ENCODE peak calls at places on chromosomes 11 and 22, in eight cellular contexts. S is AG09309, R is SK-N-SH, X is Kasumi-1, Z is NCI-H1105, W is HCT116, Y is PC-9, M is T-helper 9 cell. Q is an unnamed sample.

GRCh38 chr11:88631497-88631896 is 294.0 kb upstream of the CTSC start:
- DNase-seq in S (no peak), R (no peak), X (no peak), Z (no peak), W (peak), Y (no peak), M (no peak), Q (no peak)

GRCh38 chr11:134607963-134608750 is 196.1 kb upstream of the B3GAT1 start:
- DNase-seq in S (no peak), R (no peak), X (no peak), Z (no peak), W (no peak), Y (peak), M (no peak), Q (no peak)

GRCh38 chr11:61747389-61748285 is 4.8 kb upstream of the MYRF start:
- DNase-seq in S (no peak), R (peak), X (peak), Z (no peak), W (peak), Y (peak), M (peak), Q (peak)

GRCh38 chr11:35584321-35584720 is 33.9 kb upstream of the FJX1 start:
- DNase-seq in S (peak), R (no peak), X (no peak), Z (no peak), W (no peak), Y (peak), M (no peak), Q (no peak)

GRCh38 chr11:40867991-40868685 is 591.3 kb downstream of the LRRC4C start:
- DNase-seq in S (no peak), R (no peak), X (no peak), Z (no peak), W (no peak), Y (no peak), M (no peak), Q (no peak)

GRCh38 chr11:6132431-6132830 is 24.9 kb downstream of the OR56B4 start:
- DNase-seq in S (no peak), R (no peak), X (no peak), Z (no peak), W (no peak), Y (no peak), M (no peak), Q (no peak)

GRCh38 chr11:47399860-47400812 is 8.3 kb upstream of the SLC39A13 start:
- DNase-seq in S (no peak), R (peak), X (no peak), Z (no peak), W (no peak), Y (no peak), M (peak), Q (peak)

GRCh38 chr22:19527861-19528417 is 3.7 kb upstream of the CLDN5 start:
- DNase-seq in S (peak), R (no peak), X (no peak), Z (no peak), W (no peak), Y (no peak), M (no peak), Q (no peak)

GRCh38 chr11:55497068-55497467 is 57.2 kb upstream of the OR4C15 start:
- DNase-seq in S (no peak), R (no peak), X (no peak), Z (no peak), W (no peak), Y (peak), M (no peak), Q (no peak)

GRCh38 chr11:1756791-1757771 is 6.6 kb downstream of the CTSD start:
- DNase-seq in S (no peak), R (no peak), X (no peak), Z (no peak), W (no peak), Y (no peak), M (no peak), Q (no peak)

GRCh38 chr22:24181088-24181995 is at the start of gene SUSD2:
- DNase-seq in S (no peak), R (no peak), X (no peak), Z (no peak), W (no peak), Y (no peak), M (no peak), Q (peak)

GRCh38 chr22:17446704-17447103 is 77.4 kb downstream of the CECR2 start:
- DNase-seq in S (no peak), R (no peak), X (no peak), Z (no peak), W (no peak), Y (no peak), M (no peak), Q (no peak)

GRCh38 chr22:50201191-50202129 is 649 bp downstream of the SELENOO start:
- DNase-seq in S (no peak), R (no peak), X (no peak), Z (no peak), W (no peak), Y (no peak), M (no peak), Q (no peak)

GRCh38 chr22:23086787-23087186 is 16.5 kb downstream of the GNAZ start:
- DNase-seq in S (no peak), R (no peak), X (no peak), Z (no peak), W (no peak), Y (no peak), M (no peak), Q (no peak)

GRCh38 chr11:108672113-108672512 is 7.2 kb downstream of the DDX10 start:
- DNase-seq in S (no peak), R (no peak), X (no peak), Z (no peak), W (no peak), Y (no peak), M (no peak), Q (no peak)

GRCh38 chr11:130216591-130217132 is 57.1 kb downstream of the ST14 start:
- DNase-seq in S (no peak), R (no peak), X (no peak), Z (no peak), W (no peak), Y (no peak), M (no peak), Q (peak)

GRCh38 chr22:41775338-41775737 is 25.1 kb upstream of the CCDC134 start:
- DNase-seq in S (no peak), R (no peak), X (no peak), Z (no peak), W (no peak), Y (no peak), M (no peak), Q (no peak)

GRCh38 chr11:93528757-93529639 is 14.2 kb downstream of the SMCO4 start:
- DNase-seq in S (no peak), R (no peak), X (peak), Z (peak), W (no peak), Y (no peak), M (no peak), Q (no peak)

GRCh38 chr11:57459112-57460016 is 964 bp upstream of the RTN4RL2 start:
- DNase-seq in S (no peak), R (peak), X (peak), Z (peak), W (no peak), Y (no peak), M (no peak), Q (peak)

GRCh38 chr11:113138731-113139130 is 175.7 kb upstream of the TTC12 start:
- DNase-seq in S (no peak), R (no peak), X (no peak), Z (no peak), W (no peak), Y (no peak), M (no peak), Q (no peak)

GRCh38 chr22:29617922-29618629 is 14.6 kb downstream of the NF2 start:
- DNase-seq in S (no peak), R (no peak), X (no peak), Z (no peak), W (peak), Y (peak), M (no peak), Q (no peak)

GRCh38 chr11:77200869-77201268 is 72.8 kb downstream of the MYO7A start:
- DNase-seq in S (no peak), R (no peak), X (no peak), Z (no peak), W (no peak), Y (no peak), M (no peak), Q (no peak)

GRCh38 chr11:10844816-10845215 is 13.0 kb downstream of the ZBED5 start:
- DNase-seq in S (no peak), R (no peak), X (no peak), Z (no peak), W (no peak), Y (no peak), M (no peak), Q (no peak)

GRCh38 chr11:109864161-109864661 is 229.0 kb upstream of the ZC3H12C start:
- DNase-seq in S (no peak), R (no peak), X (no peak), Z (no peak), W (peak), Y (no peak), M (no peak), Q (no peak)

GRCh38 chr11:18471995-18472394 is 16.3 kb downstream of the LDHAL6A start:
- DNase-seq in S (no peak), R (no peak), X (no peak), Z (no peak), W (no peak), Y (no peak), M (no peak), Q (no peak)

GRCh38 chr11:125202362-125202880 is 37.9 kb downstream of the PKNOX2 start:
- DNase-seq in S (no peak), R (peak), X (no peak), Z (no peak), W (no peak), Y (no peak), M (no peak), Q (no peak)

GRCh38 chr11:32333335-32333991 is 101.9 kb downstream of the WT1 start:
- DNase-seq in S (no peak), R (peak), X (no peak), Z (no peak), W (no peak), Y (no peak), M (no peak), Q (peak)

GRCh38 chr11:26286472-26287066 is 45.4 kb upstream of the ANO3 start:
- DNase-seq in S (no peak), R (peak), X (peak), Z (peak), W (no peak), Y (no peak), M (no peak), Q (peak)

GRCh38 chr22:27768027-27768640 is 33.4 kb downstream of the MN1 start:
- DNase-seq in S (no peak), R (no peak), X (no peak), Z (no peak), W (no peak), Y (no peak), M (no peak), Q (no peak)

GRCh38 chr11:125343086-125343731 is 152.9 kb downstream of the FEZ1 start:
- DNase-seq in S (no peak), R (no peak), X (no peak), Z (no peak), W (no peak), Y (no peak), M (no peak), Q (no peak)

GRCh38 chr11:103920449-103920848 is 116.0 kb upstream of the DDI1 start:
- DNase-seq in S (no peak), R (no peak), X (no peak), Z (no peak), W (no peak), Y (no peak), M (no peak), Q (no peak)

GRCh38 chr22:35777335-35777975 is 59.8 kb downstream of the APOL5 start:
- DNase-seq in S (peak), R (no peak), X (no peak), Z (no peak), W (no peak), Y (peak), M (no peak), Q (no peak)

GRCh38 chr11:32312865-32313403 is 122.4 kb downstream of the WT1 start:
- DNase-seq in S (no peak), R (peak), X (peak), Z (no peak), W (peak), Y (peak), M (no peak), Q (peak)

GRCh38 chr11:130804306-130805077 is 111.8 kb downstream of the SNX19 start:
- DNase-seq in S (no peak), R (no peak), X (no peak), Z (no peak), W (no peak), Y (no peak), M (no peak), Q (no peak)

GRCh38 chr11:9003573-9004309 is at the start of gene NRIP3:
- DNase-seq in S (no peak), R (peak), X (peak), Z (peak), W (no peak), Y (no peak), M (peak), Q (peak)

GRCh38 chr11:47257178-47257517 is 648 bp upstream of the NR1H3 start:
- DNase-seq in S (no peak), R (no peak), X (no peak), Z (no peak), W (no peak), Y (no peak), M (no peak), Q (no peak)

GRCh38 chr22:21652547-21653545 is 10.7 kb downstream of the SDF2L1 start:
- DNase-seq in S (no peak), R (no peak), X (no peak), Z (no peak), W (no peak), Y (no peak), M (no peak), Q (peak)

GRCh38 chr11:124869856-124870387 is 4.7 kb downstream of the ROBO3 start:
- DNase-seq in S (no peak), R (no peak), X (no peak), Z (no peak), W (no peak), Y (no peak), M (no peak), Q (no peak)

Q was measured in WTC11.